ENCODE peak calls at places on chromosome 2, in eight cellular contexts. N is KBM-7; B is activated T-helper 1 cell treated with anti-CD3 and anti-CD28 coated beads, Interleukin-2, amount 50 U/mL, for 16 hours; P is activated gamma-delta T cell treated with anti-CD3 and anti-CD28 coated beads, Interleukin-2, amount 50 U/mL, for 16 hours; D is iPS-NIHi11; O is activated T-cell treated with anti-CD3 and anti-CD28 coated beads for 4 hours; F is tibial artery; S is GM12878. M is an unnamed sample.

GRCh38 chr2:53093355-53093754 is 674.2 kb upstream of the CHAC2 start:
- DNase-seq in N (no peak), B (no peak), P (no peak), D (no peak), O (no peak), F (no peak), S (no peak), M (no peak)

GRCh38 chr2:9336534-9337354 is 86.6 kb downstream of the ITGB1BP1 start:
- DNase-seq in N (no peak), B (no peak), P (no peak), D (peak; percentile 32), O (no peak), F (no peak), S (no peak), M (no peak)

GRCh38 chr2:30915485-30915884 is 108.2 kb upstream of the CAPN13 start:
- DNase-seq in N (peak; percentile 15), B (no peak), P (no peak), D (peak; percentile 60), O (no peak), F (no peak), S (no peak), M (no peak)

GRCh38 chr2:237600205-237600846 is 9.8 kb upstream of the RAB17 start:
- DNase-seq in N (peak; percentile 26), B (no peak), P (no peak), D (no peak), O (no peak), F (peak; percentile 81), S (no peak), M (no peak)

GRCh38 chr2:54557601-54558187 is 101.6 kb downstream of the SPTBN1 start:
- DNase-seq in N (peak; percentile 68), B (peak; percentile 68), P (peak; percentile 57), D (peak; percentile 69), O (peak; percentile 60), F (peak; percentile 47), S (no peak), M (no peak)

GRCh38 chr2:8851811-8852560 is 14.6 kb upstream of the KIDINS220 start:
- DNase-seq in N (no peak), B (no peak), P (no peak), D (no peak), O (no peak), F (no peak), S (no peak), M (no peak)

GRCh38 chr2:178761759-178762371 is 45.4 kb downstream of the TTN start:
- DNase-seq in N (peak; percentile 46), B (no peak), P (no peak), D (peak; percentile 39), O (peak; percentile 14), F (no peak), S (peak; percentile 12), M (peak; percentile 9)

GRCh38 chr2:226403360-226403759 is 396.3 kb downstream of the IRS1 start:
- DNase-seq in N (no peak), B (no peak), P (no peak), D (no peak), O (no peak), F (no peak), S (no peak), M (no peak)

GRCh38 chr2:118903029-118903351 is 39.0 kb upstream of the MARCO start:
- DNase-seq in N (no peak), B (no peak), P (no peak), D (no peak), O (no peak), F (no peak), S (no peak), M (no peak)

GRCh38 chr2:31163011-31163540 is 24.8 kb upstream of the GALNT14 start:
- DNase-seq in N (no peak), B (no peak), P (no peak), D (no peak), O (no peak), F (no peak), S (no peak), M (no peak)

GRCh38 chr2:232419245-232420072 is 12.8 kb downstream of the ALPG start:
- DNase-seq in N (no peak), B (no peak), P (no peak), D (no peak), O (no peak), F (no peak), S (no peak), M (no peak)

GRCh38 chr2:71944183-71944550 is 203.5 kb downstream of the CYP26B1 start:
- DNase-seq in N (no peak), B (no peak), P (no peak), D (no peak), O (no peak), F (no peak), S (no peak), M (no peak)

GRCh38 chr2:8304821-8305766 is 376.8 kb upstream of the ID2 start:
- DNase-seq in N (no peak), B (no peak), P (no peak), D (no peak), O (no peak), F (peak; percentile 55), S (no peak), M (no peak)

GRCh38 chr2:219430633-219431615 is 3.7 kb upstream of the SPEG start:
- DNase-seq in N (no peak), B (no peak), P (no peak), D (no peak), O (no peak), F (peak; percentile 23), S (no peak), M (no peak)

GRCh38 chr2:15569658-15570615 is 8.8 kb upstream of the NBAS start:
- DNase-seq in N (no peak), B (no peak), P (no peak), D (no peak), O (no peak), F (no peak), S (no peak), M (no peak)

GRCh38 chr2:152573168-152573567 is 144.1 kb downstream of the PRPF40A start:
- DNase-seq in N (peak; percentile 68), B (no peak), P (peak; percentile 2), D (no peak), O (peak; percentile 9), F (peak; percentile 37), S (peak; percentile 70), M (no peak)

GRCh38 chr2:287471-287885 is 413 bp downstream of the ALKAL2 start:
- DNase-seq in N (no peak), B (no peak), P (no peak), D (peak; percentile 70), O (no peak), F (no peak), S (no peak), M (peak; percentile 26)

GRCh38 chr2:100259106-100259505 is 63.2 kb downstream of the LONRF2 start:
- DNase-seq in N (no peak), B (no peak), P (no peak), D (no peak), O (no peak), F (no peak), S (no peak), M (no peak)

GRCh38 chr2:111100765-111101162 is 19.9 kb upstream of the BCL2L11 start:
- DNase-seq in N (peak; percentile 16), B (no peak), P (no peak), D (no peak), O (no peak), F (no peak), S (peak; percentile 78), M (no peak)

GRCh38 chr2:208363485-208363884 is 43.1 kb upstream of the PTH2R start:
- DNase-seq in N (peak; percentile 69), B (no peak), P (no peak), D (no peak), O (no peak), F (no peak), S (peak; percentile 23), M (no peak)

GRCh38 chr2:26018184-26018716 is 15.6 kb upstream of the RAB10 start:
- DNase-seq in N (no peak), B (no peak), P (no peak), D (peak; percentile 77), O (peak; percentile 10), F (peak; percentile 78), S (no peak), M (no peak)

GRCh38 chr2:25274868-25275574 is 66.7 kb downstream of the DNMT3A start:
- DNase-seq in N (peak; percentile 35), B (peak; percentile 47), P (peak; percentile 57), D (no peak), O (peak; percentile 58), F (no peak), S (no peak), M (no peak)

GRCh38 chr2:151269798-151270568 is 8.3 kb upstream of the RBM43 start:
- DNase-seq in N (no peak), B (no peak), P (no peak), D (no peak), O (no peak), F (no peak), S (no peak), M (no peak)

GRCh38 chr2:36318547-36318946 is 37.0 kb upstream of the CRIM1 start:
- DNase-seq in N (no peak), B (no peak), P (no peak), D (no peak), O (no peak), F (no peak), S (no peak), M (no peak)

GRCh38 chr2:241558532-241559488 is at the start of gene BOK:
- DNase-seq in N (no peak), B (no peak), P (no peak), D (peak; percentile 89), O (no peak), F (no peak), S (no peak), M (no peak)

GRCh38 chr2:197205590-197206215 is 104.9 kb downstream of the ANKRD44 start:
- DNase-seq in N (peak; percentile 25), B (peak; percentile 47), P (peak; percentile 47), D (no peak), O (no peak), F (no peak), S (peak; percentile 56), M (no peak)

GRCh38 chr2:98505311-98505808 is 60.7 kb downstream of the INPP4A start:
- DNase-seq in N (peak; percentile 59), B (no peak), P (no peak), D (no peak), O (no peak), F (peak; percentile 50), S (no peak), M (no peak)

GRCh38 chr2:189570565-189570964 is 10.0 kb downstream of the SLC40A1 start:
- DNase-seq in N (no peak), B (no peak), P (no peak), D (no peak), O (no peak), F (no peak), S (no peak), M (no peak)

GRCh38 chr2:47094519-47095155 is 60.5 kb downstream of the STPG4 start:
- DNase-seq in N (no peak), B (no peak), P (no peak), D (no peak), O (no peak), F (no peak), S (no peak), M (no peak)

GRCh38 chr2:70123829-70124117 is 36.5 kb downstream of the PCBP1 start:
- DNase-seq in N (no peak), B (no peak), P (no peak), D (no peak), O (no peak), F (no peak), S (no peak), M (no peak)

M was measured in GM19239.